ENCODE peak calls at places on chromosomes 12 and 14, in four cellular contexts. B, F, J and Z are unnamed samples. For H3K4me1, the result is how much of the 10 kb centered on the place peaks cover.

GRCh38 chr12:116736962-116737773 is 701 bp downstream of the SPRING1 start:
- DNase-seq in B (peak), F (no peak), J (peak), Z (peak)

GRCh38 chr14:23365353-23366162 is 586 bp upstream of the EFS start:
- DNase-seq in B (peak), F (peak), J (peak), Z (no peak)

GRCh38 chr14:80940146-80940545 is 1.4 kb downstream of the CEP128 start:
- DNase-seq in B (peak), F (no peak), J (no peak), Z (peak)

GRCh38 chr14:63787995-63788946 is 60.4 kb upstream of the SGPP1 start:
- DNase-seq in B (no peak), F (no peak), J (no peak), Z (no peak)

GRCh38 chr12:54220567-54220966 is 31.8 kb upstream of the SMUG1 start:
- DNase-seq in B (no peak), F (no peak), J (no peak), Z (no peak)

GRCh38 chr14:28820677-28821076 is 54.1 kb downstream of the FOXG1 start:
- DNase-seq in B (no peak), F (no peak), J (no peak), Z (no peak)

GRCh38 chr12:19277707-19278106 is 148.2 kb downstream of the PLEKHA5 start:
- DNase-seq in B (no peak), F (no peak), J (no peak), Z (no peak)

GRCh38 chr12:130826151-130826801 is 12.8 kb downstream of the STX2 start:
- DNase-seq in B (peak), F (peak), J (peak), Z (peak)

GRCh38 chr14:47826809-47827208 is 151.4 kb upstream of the MDGA2 start:
- DNase-seq in B (no peak), F (no peak), J (no peak), Z (no peak)

GRCh38 chr12:53070901-53071492 is 8.2 kb downstream of the SPRYD3 start:
- DNase-seq in B (peak), F (no peak), J (no peak), Z (no peak)

GRCh38 chr14:105369653-105370040 is 28.7 kb upstream of the TEX22 start:
- DNase-seq in B (no peak), F (no peak), J (no peak), Z (no peak)

GRCh38 chr12:73342733-73343132 is 1070.6 kb downstream of the TRHDE start:
- DNase-seq in B (no peak), F (no peak), J (no peak), Z (no peak)

GRCh38 chr12:62098131-62098530 is 162.1 kb upstream of the USP15 start:
- DNase-seq in B (no peak), F (no peak), J (peak), Z (peak)

GRCh38 chr12:111557271-111558106 is 41.6 kb downstream of the ATXN2 start:
- DNase-seq in B (peak), F (peak), J (no peak), Z (no peak)

GRCh38 chr14:95519699-95520098 is 3.2 kb upstream of the SYNE3 start:
- DNase-seq in B (peak), F (peak), J (no peak), Z (peak)

GRCh38 chr12:19299765-19300164 is 139.5 kb upstream of the AEBP2 start:
- DNase-seq in B (peak), F (peak), J (no peak), Z (no peak)

GRCh38 chr14:63276492-63277342 is 42.0 kb downstream of the GPHB5 start:
- DNase-seq in B (peak), F (peak), J (peak), Z (peak)

GRCh38 chr12:75961878-75962277 is 69.7 kb downstream of the PHLDA1 start:
- DNase-seq in B (no peak), F (no peak), J (no peak), Z (no peak)

GRCh38 chr14:104499784-104500496 is 79.6 kb upstream of the C14orf180 start:
- DNase-seq in B (no peak), F (no peak), J (no peak), Z (no peak)

GRCh38 chr12:19967486-19967885 is 400.9 kb upstream of the PDE3A start:
- DNase-seq in B (peak), F (peak), J (no peak), Z (no peak)

GRCh38 chr12:98575013-98575412 is 18.5 kb upstream of the SLC25A3 start:
- DNase-seq in B (no peak), F (no peak), J (no peak), Z (no peak)

GRCh38 chr12:5244513-5244972 is 187.4 kb upstream of the NTF3 start:
- DNase-seq in B (no peak), F (no peak), J (peak), Z (no peak)

GRCh38 chr12:49049566-49050224 is 10.9 kb downstream of the KMT2D start:
- DNase-seq in B (peak), F (peak), J (no peak), Z (no peak)

GRCh38 chr14:34354556-34354955 is 107.5 kb downstream of the SPTSSA start:
- DNase-seq in B (no peak), F (no peak), J (no peak), Z (no peak)

GRCh38 chr14:61574514-61574807 is 120.9 kb upstream of the HIF1A start:
- DNase-seq in B (no peak), F (no peak), J (no peak), Z (no peak)

GRCh38 chr14:36996133-36996856 is 176.1 kb downstream of the SLC25A21 start:
- DNase-seq in B (peak), F (peak), J (no peak), Z (no peak)

GRCh38 chr14:59964251-59965007 is 44.5 kb downstream of the LRRC9 start:
- DNase-seq in B (peak), F (peak), J (no peak), Z (peak)

GRCh38 chr12:101628669-101629068 is 33.9 kb downstream of the MYBPC1 start:
- DNase-seq in B (no peak), F (no peak), J (no peak), Z (no peak)

GRCh38 chr12:30996255-30996654 is 69.7 kb downstream of the TSPAN11 start:
- DNase-seq in B (peak), F (peak), J (no peak), Z (no peak)

DNA sequence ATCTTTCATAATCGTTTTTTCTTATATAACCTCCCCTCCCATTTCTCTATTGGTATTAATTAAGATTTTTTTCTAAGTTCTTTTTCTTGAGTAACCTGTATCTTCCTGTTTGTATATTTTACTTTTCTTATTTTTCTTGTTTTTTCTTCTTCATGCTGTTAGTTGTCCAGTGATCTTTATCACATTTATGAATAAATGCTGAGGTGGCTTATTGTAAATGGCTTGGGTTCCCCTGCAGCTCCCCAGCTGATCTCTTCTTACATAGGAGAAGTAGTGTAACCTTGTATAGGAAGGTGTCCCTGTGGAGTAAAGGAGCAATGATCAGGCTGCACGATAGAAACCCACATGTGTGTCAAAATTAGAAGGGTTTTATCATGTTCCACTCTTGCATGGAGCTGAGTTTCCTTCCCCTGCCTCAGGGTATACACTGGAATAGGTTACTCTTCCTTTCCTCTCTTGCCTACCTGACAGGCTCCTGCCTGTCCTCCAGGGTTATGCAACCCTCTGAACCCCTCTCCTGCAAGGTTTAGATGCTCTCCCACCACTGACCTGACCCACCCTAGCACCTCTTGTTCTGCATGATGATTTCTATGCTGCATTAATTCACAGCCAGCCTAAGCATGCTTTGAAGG is 334.8 kb upstream of the RGS6 start:
- DNase-seq in B (no peak), F (no peak), J (no peak), Z (no peak)
- H3K27ac ChIP-seq in B (no peak), F (no peak), J (no peak), Z (no peak)

GRCh38 chr12:6632026-6632978 is 3.5 kb downstream of the LPAR5 start:
- DNase-seq in B (no peak), F (no peak), J (no peak), Z (peak)

GRCh38 chr12:6635856-6636521 is at the start of gene LPAR5:
- DNase-seq in B (peak), F (no peak), J (peak), Z (peak)

GRCh38 chr12:6639151-6639773 is 3.5 kb upstream of the LPAR5 start:
- DNase-seq in B (no peak), F (no peak), J (no peak), Z (no peak)

GRCh38 chr12:6638305-6638704 is 2.5 kb upstream of the LPAR5 start:
- DNase-seq in B (no peak), F (no peak), J (no peak), Z (no peak)

DNA sequence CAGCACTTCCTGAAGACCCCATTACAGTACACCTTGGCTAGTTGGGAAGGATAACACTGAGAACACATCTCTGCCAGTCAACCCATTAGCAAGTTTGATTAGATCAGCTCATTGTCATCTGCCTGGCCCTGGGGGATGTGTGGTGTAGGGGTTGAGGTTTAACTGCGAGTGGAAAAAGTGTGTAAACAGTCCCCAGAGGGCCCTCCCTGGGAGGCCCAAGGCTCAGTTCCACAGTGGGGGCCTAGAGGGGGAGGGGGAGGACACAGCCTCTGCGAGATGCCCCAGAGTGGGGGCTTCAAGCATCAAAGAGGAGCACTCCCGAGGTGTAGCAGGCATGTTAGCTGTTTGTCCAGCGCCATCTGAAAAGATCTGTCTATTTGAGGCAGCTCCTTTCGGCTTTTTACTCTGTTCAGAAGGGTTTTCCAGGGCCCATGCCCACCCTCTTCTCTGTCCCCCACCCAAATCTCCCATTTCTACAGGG is 344 bp downstream of the LPAR5 start:
- DNase-seq in B (peak), F (no peak), J (no peak), Z (peak)
- H2AFZ ChIP-seq in B (peak), F (no peak), J (peak), Z (no peak)

DNA sequence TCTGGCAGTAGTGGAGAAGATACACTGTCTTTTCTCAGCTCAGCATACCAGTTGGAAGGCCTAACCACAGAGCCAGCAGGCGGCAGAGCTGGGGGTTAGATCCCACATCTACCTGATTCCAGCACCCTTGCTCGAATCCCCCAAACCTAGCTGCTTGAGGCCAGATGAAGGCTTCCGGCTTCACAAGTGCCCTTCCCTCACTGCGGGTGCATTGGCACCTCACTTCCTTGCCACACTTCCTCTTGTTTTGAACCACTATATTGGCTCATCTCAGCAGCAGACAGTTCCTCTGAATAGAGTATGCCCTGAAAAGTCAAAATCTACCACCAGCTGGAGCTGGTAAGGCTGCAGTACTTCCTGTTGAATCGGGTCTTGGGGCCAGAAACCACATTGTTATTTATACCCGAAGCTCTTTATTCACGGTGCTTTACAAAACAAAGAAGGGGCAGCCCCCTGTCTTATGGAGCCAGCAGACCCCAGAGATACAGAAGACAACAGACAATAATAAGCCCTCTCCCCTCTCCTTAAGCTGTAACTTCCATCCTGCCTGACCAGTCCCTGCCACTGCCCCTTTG is 233.7 kb downstream of the EFCAB11 start:
- DNase-seq in B (no peak), F (no peak), J (peak), Z (peak)
- H3K4me1 ChIP-seq in B (under half), F (under half), J (under half), Z (under half)

DNA sequence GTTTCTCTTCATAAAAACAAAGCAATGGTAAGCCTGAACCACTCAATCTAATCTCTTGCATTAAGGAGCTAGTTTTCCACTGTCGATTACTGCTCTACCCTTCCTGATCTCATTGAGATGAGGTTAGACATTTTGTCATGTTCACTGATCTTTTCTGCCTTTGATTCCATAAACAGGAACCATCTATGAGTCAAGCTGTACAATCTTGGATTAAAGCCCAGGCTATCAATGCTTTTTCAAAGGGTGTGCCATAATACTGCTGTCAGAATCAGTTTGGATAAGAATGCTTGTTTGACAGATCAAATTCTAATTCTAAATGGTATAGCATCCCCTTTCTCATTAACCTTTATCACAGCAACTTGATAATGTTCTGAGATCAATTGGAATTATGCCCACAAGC is 16.1 kb downstream of the GRIP1 start:
- DNase-seq in B (peak), F (peak), J (no peak), Z (no peak)
- H3K27ac ChIP-seq in B (no peak), F (no peak), J (no peak), Z (peak)

DNA sequence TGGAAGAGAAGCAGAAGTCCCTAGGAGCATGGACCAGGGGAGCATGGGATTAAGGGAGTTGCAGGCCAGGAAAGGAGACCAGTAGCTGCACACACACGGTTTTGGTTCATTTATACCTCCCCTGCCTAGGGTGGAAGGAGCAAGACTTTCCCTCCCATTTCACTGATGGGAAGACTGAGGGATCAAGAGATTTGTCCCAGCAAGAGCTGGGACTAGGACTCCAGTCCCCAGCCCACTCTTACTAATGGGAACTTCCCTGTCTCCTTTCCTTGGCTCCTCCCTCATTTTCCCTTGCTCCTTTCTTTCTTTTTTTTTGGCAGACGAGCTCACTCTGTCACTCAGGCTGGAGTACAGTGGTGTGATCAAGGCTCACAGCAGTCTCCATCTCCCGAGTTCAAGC is 13.0 kb downstream of the SCNN1A start:
- DNase-seq in B (no peak), F (no peak), J (no peak), Z (no peak)
- H2AFZ ChIP-seq in B (no peak), F (no peak), J (no peak), Z (no peak)

DNA sequence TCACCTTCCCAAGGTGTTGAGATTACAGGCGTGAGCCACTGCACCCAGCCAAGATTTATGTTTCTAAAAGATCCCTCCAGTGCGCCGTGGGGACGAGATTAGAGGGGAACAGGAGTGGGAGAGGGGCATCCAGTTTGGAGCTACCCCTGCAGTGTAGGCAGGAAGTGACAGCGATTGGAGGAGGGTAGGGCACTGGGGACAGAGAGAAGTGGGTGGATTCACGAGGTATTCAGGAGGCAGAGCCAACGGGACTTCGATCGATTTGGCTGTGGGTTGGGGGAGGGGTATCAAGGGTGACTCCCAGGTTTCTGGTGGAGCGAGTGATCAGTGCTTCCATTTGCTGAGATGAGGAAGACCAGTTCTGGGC is 82.1 kb downstream of the CCDC92 start:
- DNase-seq in B (no peak), F (no peak), J (no peak), Z (no peak)
- H3K4me1 ChIP-seq in B (under half), F (under half), J (under half), Z (under half)

GRCh38 chr12:7068240-7068993 is 7.9 kb downstream of the C1S start:
- DNase-seq in B (no peak), F (peak), J (no peak), Z (no peak)

GRCh38 chr12:7066596-7066995 is 6.1 kb downstream of the C1S start:
- DNase-seq in B (no peak), F (no peak), J (no peak), Z (no peak)

GRCh38 chr12:7069386-7069785 is 8.9 kb downstream of the C1S start:
- DNase-seq in B (no peak), F (no peak), J (no peak), Z (no peak)

GRCh38 chr12:7067096-7067495 is 6.6 kb downstream of the C1S start:
- DNase-seq in B (no peak), F (no peak), J (no peak), Z (no peak)

GRCh38 chr12:7068994-7069346 is 8.5 kb downstream of the C1S start:
- DNase-seq in B (no peak), F (no peak), J (no peak), Z (no peak)
- H3K27ac ChIP-seq in B (no peak), F (peak), J (no peak), Z (no peak)

GRCh38 chr12:56631790-56632700 is 1.9 kb upstream of the BAZ2A start:
- DNase-seq in B (peak), F (peak), J (peak), Z (peak)

GRCh38 chr12:56626691-56627090 is 3.4 kb downstream of the BAZ2A start:
- DNase-seq in B (no peak), F (no peak), J (no peak), Z (no peak)

GRCh38 chr12:56630180-56630632 is at the start of gene BAZ2A:
- DNase-seq in B (peak), F (peak), J (peak), Z (peak)

GRCh38 chr12:56628671-56629458 is 1.3 kb downstream of the BAZ2A start:
- DNase-seq in B (peak), F (peak), J (peak), Z (peak)

DNA sequence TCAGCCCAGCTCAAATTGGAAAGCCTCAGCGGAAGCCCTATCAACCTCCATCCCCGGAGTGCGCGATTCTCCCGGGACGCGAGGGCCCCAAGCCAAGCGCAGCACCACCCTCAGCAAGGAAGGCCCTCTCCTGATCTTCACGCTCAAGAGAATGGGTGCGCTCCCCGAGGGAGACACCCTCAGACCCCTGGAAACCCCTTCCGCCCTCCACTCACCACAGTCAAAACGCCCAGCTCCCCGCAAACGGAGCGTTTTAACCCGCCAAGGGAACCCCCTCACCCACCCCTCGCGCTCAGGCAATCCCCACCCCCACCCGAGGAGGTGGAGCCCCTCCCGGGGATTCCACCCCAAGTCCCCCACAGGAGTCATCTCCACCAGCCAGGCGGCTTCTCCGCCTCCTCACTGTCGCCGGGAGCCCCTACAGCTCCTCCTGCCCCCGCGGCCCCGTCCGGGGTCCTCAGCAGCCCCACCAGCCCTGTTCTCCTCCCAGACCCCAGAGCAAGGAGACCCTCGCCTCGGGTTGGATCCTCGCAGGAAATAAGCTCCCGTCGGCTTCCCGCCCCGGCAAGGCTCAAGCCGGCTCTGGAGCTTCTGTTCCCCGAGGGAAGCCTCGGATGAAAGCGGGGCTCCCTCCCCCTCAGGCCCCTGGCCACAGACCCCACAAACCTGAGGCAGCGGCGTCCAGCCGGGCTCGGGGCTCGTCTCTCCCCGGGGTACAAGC is 507 bp downstream of the BAZ2A start:
- DNase-seq in B (peak), F (no peak), J (peak), Z (peak)
- H2AFZ ChIP-seq in B (peak), F (peak), J (peak), Z (peak)

GRCh38 chr12:2334291-2335088 is 281.7 kb downstream of the CACNA1C start:
- DNase-seq in B (peak), F (no peak), J (no peak), Z (no peak)
- H3K4me1 ChIP-seq in B (half or more), F (under half), J (under half), Z (under half)